ENCODE peak calls at places on chromosome 22, in nine cellular contexts. P is left colon; G is PC-9; Z is hypothalamus; K is stimulated activated CD8-positive, alpha-beta memory T cell treated with anti-CD3 and anti-CD28 coated beads, Interleukin-12 subunit alpha, Interleukin-12 subunit beta, amount 100 ng/mL, for 1 hour; H is tibial artery; D is activated CD4-positive, alpha-beta T cell treated with anti-CD3 and anti-CD28 coated beads for 24 hours; J is T follicular helper cell; L is amniotic epithelial cell. U is an unnamed sample.

GRCh38 chr22:39634530-39635399 is 64.2 kb downstream of the CACNA1I start:
- DNase-seq in K (no peak), G (peak), L (peak), P (peak), H (no peak), D (no peak), J (no peak), Z (no peak), U (no peak)

GRCh38 chr22:17920145-17920605 is 104.2 kb downstream of the MICAL3 start:
- DNase-seq in D (no peak), Z (no peak), L (peak), P (peak), G (no peak), H (no peak), J (no peak), K (no peak), U (no peak)

GRCh38 chr22:26161746-26162145 is 7.5 kb upstream of the SEZ6L start:
- DNase-seq in Z (no peak), D (no peak), L (no peak), G (no peak), J (no peak), H (no peak), P (no peak), K (no peak), U (no peak)

GRCh38 chr22:19891350-19892248 is 36.9 kb upstream of the GNB1L start:
- DNase-seq in K (peak), J (peak), L (peak), G (peak), D (peak), P (no peak), Z (no peak), H (no peak), U (no peak)

GRCh38 chr22:29055192-29055830 is 6.3 kb downstream of the C22orf31 start:
- DNase-seq in J (no peak), P (no peak), D (no peak), K (no peak), Z (no peak), H (no peak), G (no peak), L (no peak), U (no peak)

GRCh38 chr22:28268176-28268575 is 349.1 kb upstream of the PITPNB start:
- DNase-seq in K (no peak), L (peak), H (no peak), Z (no peak), D (no peak), G (no peak), J (no peak), P (no peak), U (no peak)

GRCh38 chr22:45207981-45208664 is 32.6 kb downstream of the KIAA0930 start:
- DNase-seq in P (no peak), H (no peak), J (no peak), D (no peak), L (peak), Z (no peak), G (no peak), K (no peak), U (no peak)

GRCh38 chr22:37270928-37271650 is 11.2 kb upstream of the CYTH4 start:
- DNase-seq in P (no peak), Z (no peak), L (peak), H (no peak), D (no peak), G (no peak), K (no peak), J (no peak), U (no peak)

GRCh38 chr22:50507421-50507990 is at the start of gene LMF2:
- DNase-seq in D (peak), G (peak), H (peak), K (peak), L (no peak), J (peak), P (peak), Z (peak), U (peak)

GRCh38 chr22:20524004-20524481 is 16.6 kb downstream of the MED15 start:
- DNase-seq in D (no peak), P (no peak), K (no peak), L (no peak), J (no peak), G (no peak), H (no peak), Z (no peak), U (no peak)

GRCh38 chr22:26893711-26894110 is 236.3 kb downstream of the MIAT start:
- DNase-seq in L (no peak), K (no peak), J (no peak), P (no peak), G (no peak), Z (no peak), H (no peak), D (no peak), U (no peak)

GRCh38 chr22:21725956-21726649 is 9.5 kb downstream of the YPEL1 start:
- DNase-seq in J (no peak), D (no peak), L (no peak), Z (no peak), H (no peak), K (no peak), P (no peak), G (no peak), U (no peak)

GRCh38 chr22:43293661-43294392 is 49.3 kb downstream of the SCUBE1 start:
- DNase-seq in Z (no peak), D (no peak), J (no peak), G (peak), H (no peak), L (peak), P (peak), K (no peak), U (peak)

GRCh38 chr22:19495562-19496323 is 16.0 kb downstream of the CDC45 start:
- DNase-seq in G (no peak), P (no peak), K (no peak), L (peak), D (no peak), Z (no peak), H (no peak), J (no peak), U (no peak)

GRCh38 chr22:29449296-29449863 is 11.0 kb downstream of the RFPL1 start:
- DNase-seq in Z (no peak), G (no peak), P (no peak), D (no peak), K (no peak), H (no peak), L (no peak), J (no peak), U (no peak)

GRCh38 chr22:37331811-37332536 is 49.7 kb downstream of the CYTH4 start:
- DNase-seq in D (no peak), P (no peak), L (no peak), K (no peak), G (no peak), Z (no peak), J (no peak), H (no peak), U (no peak)

GRCh38 chr22:26837784-26838520 is 180.6 kb downstream of the MIAT start:
- DNase-seq in H (no peak), G (no peak), Z (no peak), J (no peak), L (no peak), K (no peak), P (no peak), D (no peak), U (no peak)

GRCh38 chr22:31826443-31826842 is 72.6 kb downstream of the DEPDC5 start:
- DNase-seq in K (no peak), D (no peak), L (no peak), P (no peak), H (no peak), J (no peak), Z (peak), G (no peak), U (no peak)

GRCh38 chr22:26806445-26807170 is 149.2 kb downstream of the MIAT start:
- DNase-seq in D (no peak), H (no peak), J (no peak), G (no peak), Z (no peak), L (no peak), P (no peak), K (no peak), U (no peak)

GRCh38 chr22:22943521-22944267 is 56.1 kb downstream of the IGLL5 start:
- DNase-seq in Z (no peak), H (no peak), L (no peak), J (no peak), D (no peak), G (no peak), P (peak), K (no peak), U (no peak)

GRCh38 chr22:48382197-48382596 is 1445.5 kb downstream of the BRD1 start:
- DNase-seq in D (no peak), J (no peak), Z (no peak), L (no peak), P (no peak), G (no peak), H (no peak), K (no peak), U (no peak)

GRCh38 chr22:47784991-47785390 is 1022.5 kb downstream of the TBC1D22A start:
- DNase-seq in K (no peak), Z (no peak), P (no peak), G (no peak), D (no peak), L (no peak), H (no peak), J (no peak), U (no peak)

GRCh38 chr22:45831394-45831793 is 145.6 kb downstream of the WNT7B start:
- DNase-seq in P (no peak), D (no peak), G (no peak), H (no peak), K (no peak), L (peak), Z (no peak), J (no peak), U (no peak)

GRCh38 chr22:36077261-36077660 is 48.6 kb upstream of the RBFOX2 start:
- DNase-seq in G (no peak), L (no peak), P (no peak), D (no peak), J (no peak), K (no peak), H (no peak), Z (no peak), U (peak)